ENCODE peak calls at places on chromosomes 2 and 18, in seven cellular contexts. One of them, this sample, is unnamed.

GRCh38 chr2:120298173-120298835 is 45.7 kb downstream of the RALB start:
- DNase-seq in body of pancreas: no peak
- DNase-seq in tibial nerve: no peak
- DNase-seq in adrenal gland: no peak
- DNase-seq in heart left ventricle: no peak
- DNase-seq in transverse colon: no peak
- DNase-seq in HCT116: no peak
- DNase-seq in this sample: peak

GRCh38 chr18:24408496-24408895 is 10.9 kb upstream of the OSBPL1A start:
- DNase-seq in body of pancreas: no peak
- DNase-seq in tibial nerve: no peak
- DNase-seq in adrenal gland: no peak
- DNase-seq in heart left ventricle: no peak
- DNase-seq in transverse colon: no peak
- DNase-seq in HCT116: no peak
- DNase-seq in this sample: no peak

GRCh38 chr18:44882163-44882881 is 201.6 kb downstream of the SETBP1 start:
- DNase-seq in body of pancreas: no peak
- DNase-seq in tibial nerve: no peak
- DNase-seq in adrenal gland: no peak
- DNase-seq in heart left ventricle: peak
- DNase-seq in transverse colon: no peak
- DNase-seq in HCT116: no peak
- DNase-seq in this sample: no peak

GRCh38 chr2:237862528-237862895 is 3.1 kb downstream of the RAMP1 start:
- DNase-seq in body of pancreas: peak
- DNase-seq in tibial nerve: no peak
- DNase-seq in adrenal gland: no peak
- DNase-seq in heart left ventricle: no peak
- DNase-seq in transverse colon: no peak
- DNase-seq in HCT116: no peak
- DNase-seq in this sample: no peak

GRCh38 chr2:101830555-101830954 is 133.0 kb downstream of the MAP4K4 start:
- DNase-seq in body of pancreas: no peak
- DNase-seq in tibial nerve: no peak
- DNase-seq in adrenal gland: no peak
- DNase-seq in heart left ventricle: no peak
- DNase-seq in transverse colon: no peak
- DNase-seq in HCT116: no peak
- DNase-seq in this sample: no peak

GRCh38 chr2:85222792-85223191 is 89.6 kb downstream of the TCF7L1 start:
- DNase-seq in body of pancreas: no peak
- DNase-seq in tibial nerve: no peak
- DNase-seq in adrenal gland: no peak
- DNase-seq in heart left ventricle: no peak
- DNase-seq in transverse colon: no peak
- DNase-seq in HCT116: no peak
- DNase-seq in this sample: no peak

GRCh38 chr18:69689081-69689759 is 258.5 kb downstream of the CD226 start:
- DNase-seq in body of pancreas: no peak
- DNase-seq in tibial nerve: no peak
- DNase-seq in adrenal gland: no peak
- DNase-seq in heart left ventricle: no peak
- DNase-seq in transverse colon: no peak
- DNase-seq in HCT116: no peak
- DNase-seq in this sample: no peak

GRCh38 chr18:50707841-50708240 is 112.0 kb downstream of the MRO start:
- DNase-seq in body of pancreas: no peak
- DNase-seq in tibial nerve: peak
- DNase-seq in adrenal gland: no peak
- DNase-seq in heart left ventricle: no peak
- DNase-seq in transverse colon: no peak
- DNase-seq in HCT116: no peak
- DNase-seq in this sample: no peak

GRCh38 chr2:46144133-46144800 is 152.9 kb upstream of the EPAS1 start:
- DNase-seq in body of pancreas: no peak
- DNase-seq in tibial nerve: no peak
- DNase-seq in adrenal gland: no peak
- DNase-seq in heart left ventricle: no peak
- DNase-seq in transverse colon: no peak
- DNase-seq in HCT116: no peak
- DNase-seq in this sample: no peak

GRCh38 chr2:126627623-126628022 is 28.3 kb upstream of the GYPC start:
- DNase-seq in body of pancreas: no peak
- DNase-seq in tibial nerve: no peak
- DNase-seq in adrenal gland: peak
- DNase-seq in heart left ventricle: no peak
- DNase-seq in transverse colon: no peak
- DNase-seq in HCT116: no peak
- DNase-seq in this sample: peak

GRCh38 chr2:64196986-64197385 is 52.8 kb upstream of the PELI1 start:
- DNase-seq in body of pancreas: no peak
- DNase-seq in tibial nerve: no peak
- DNase-seq in adrenal gland: no peak
- DNase-seq in heart left ventricle: no peak
- DNase-seq in transverse colon: no peak
- DNase-seq in HCT116: no peak
- DNase-seq in this sample: no peak

GRCh38 chr2:144349674-144350073 is 170.2 kb downstream of the ZEB2 start:
- DNase-seq in body of pancreas: no peak
- DNase-seq in tibial nerve: no peak
- DNase-seq in adrenal gland: no peak
- DNase-seq in heart left ventricle: no peak
- DNase-seq in transverse colon: no peak
- DNase-seq in HCT116: no peak
- DNase-seq in this sample: no peak

GRCh38 chr2:210189452-210190143 is 18.4 kb upstream of the KANSL1L start:
- DNase-seq in body of pancreas: no peak
- DNase-seq in tibial nerve: no peak
- DNase-seq in adrenal gland: no peak
- DNase-seq in heart left ventricle: no peak
- DNase-seq in transverse colon: no peak
- DNase-seq in HCT116: no peak
- DNase-seq in this sample: no peak

GRCh38 chr2:236086971-236087465 is 81.2 kb downstream of the GBX2 start:
- DNase-seq in body of pancreas: no peak
- DNase-seq in tibial nerve: no peak
- DNase-seq in adrenal gland: no peak
- DNase-seq in heart left ventricle: no peak
- DNase-seq in transverse colon: no peak
- DNase-seq in HCT116: no peak
- DNase-seq in this sample: no peak

GRCh38 chr2:74849228-74849892 is 15.4 kb downstream of the HK2 start:
- DNase-seq in body of pancreas: no peak
- DNase-seq in tibial nerve: no peak
- DNase-seq in adrenal gland: no peak
- DNase-seq in heart left ventricle: peak
- DNase-seq in transverse colon: peak
- DNase-seq in HCT116: no peak
- DNase-seq in this sample: peak
- TF ChIP-seq POLR2A in body of pancreas: no peak
- TF ChIP-seq POLR2A in tibial nerve: no peak
- TF ChIP-seq POLR2A in adrenal gland: no peak
- TF ChIP-seq POLR2A in heart left ventricle: no peak
- TF ChIP-seq POLR2A in transverse colon: no peak
- TF ChIP-seq POLR2A in HCT116: no peak
- TF ChIP-seq POLR2A in this sample: no peak

GRCh38 chr2:159712194-159712928 is at the start of gene MARCHF7:
- DNase-seq in body of pancreas: peak
- DNase-seq in tibial nerve: peak
- DNase-seq in adrenal gland: peak
- DNase-seq in heart left ventricle: peak
- DNase-seq in transverse colon: peak
- DNase-seq in HCT116: peak
- DNase-seq in this sample: peak
- TF ChIP-seq POLR2A in body of pancreas: peak
- TF ChIP-seq POLR2A in tibial nerve: peak
- TF ChIP-seq POLR2A in adrenal gland: peak
- TF ChIP-seq POLR2A in heart left ventricle: peak
- TF ChIP-seq POLR2A in transverse colon: peak
- TF ChIP-seq POLR2A in HCT116: peak
- TF ChIP-seq POLR2A in this sample: peak

GRCh38 chr2:96325884-96326255 is 753 bp downstream of the ITPRIPL1 start:
- DNase-seq in body of pancreas: no peak
- DNase-seq in tibial nerve: no peak
- DNase-seq in adrenal gland: no peak
- DNase-seq in heart left ventricle: no peak
- DNase-seq in transverse colon: peak
- DNase-seq in HCT116: no peak
- DNase-seq in this sample: no peak
- TF ChIP-seq POLR2A in body of pancreas: no peak
- TF ChIP-seq POLR2A in tibial nerve: no peak
- TF ChIP-seq POLR2A in adrenal gland: no peak
- TF ChIP-seq POLR2A in heart left ventricle: no peak
- TF ChIP-seq POLR2A in transverse colon: peak
- TF ChIP-seq POLR2A in HCT116: no peak
- TF ChIP-seq POLR2A in this sample: no peak

GRCh38 chr2:159419403-159419802 is 132.9 kb upstream of the WDSUB1 start:
- DNase-seq in body of pancreas: no peak
- DNase-seq in tibial nerve: no peak
- DNase-seq in adrenal gland: no peak
- DNase-seq in heart left ventricle: no peak
- DNase-seq in transverse colon: no peak
- DNase-seq in HCT116: no peak
- DNase-seq in this sample: no peak
- TF ChIP-seq POLR2A in body of pancreas: no peak
- TF ChIP-seq POLR2A in tibial nerve: no peak
- TF ChIP-seq POLR2A in adrenal gland: no peak
- TF ChIP-seq POLR2A in heart left ventricle: no peak
- TF ChIP-seq POLR2A in transverse colon: no peak
- TF ChIP-seq POLR2A in HCT116: no peak
- TF ChIP-seq POLR2A in this sample: no peak

GRCh38 chr2:200812122-200813022 is 662 bp downstream of the BZW1 start:
- DNase-seq in body of pancreas: peak
- DNase-seq in tibial nerve: peak
- DNase-seq in adrenal gland: peak
- DNase-seq in heart left ventricle: peak
- DNase-seq in transverse colon: peak
- DNase-seq in HCT116: peak
- DNase-seq in this sample: peak
- TF ChIP-seq POLR2A in body of pancreas: no peak
- TF ChIP-seq POLR2A in tibial nerve: no peak
- TF ChIP-seq POLR2A in adrenal gland: peak
- TF ChIP-seq POLR2A in heart left ventricle: no peak
- TF ChIP-seq POLR2A in transverse colon: no peak
- TF ChIP-seq POLR2A in HCT116: no peak
- TF ChIP-seq POLR2A in this sample: peak